ENCODE peak calls at places on chromosomes 1 and 21, in five cellular contexts. Y, X, J, M and G are unnamed samples.

GRCh38 chr1:182726941-182727340 is 42.6 kb upstream of the RGS8 start:
- DNase-seq in J (no peak), Y (no peak), X (no peak), M (no peak), G (no peak)

GRCh38 chr1:200620273-200621131 is at the start of gene KIF14:
- DNase-seq in M (peak; percentile 89), Y (peak; percentile 89), X (peak; percentile 97), J (peak; percentile 91), G (peak; percentile 93)

GRCh38 chr21:46116189-46116845 is 18.4 kb downstream of the COL6A2 start:
- DNase-seq in M (peak; percentile 39), X (no peak), Y (no peak), J (no peak), G (peak; percentile 2)

GRCh38 chr1:203359010-203359571 is 8.2 kb upstream of the FMOD start:
- DNase-seq in Y (no peak), M (no peak), J (no peak), X (no peak), G (no peak)

GRCh38 chr1:79785964-79786363 is 779.4 kb upstream of the ADGRL4 start:
- DNase-seq in Y (no peak), X (no peak), J (no peak), M (no peak), G (no peak)

GRCh38 chr1:61318319-61319125 is 236.2 kb downstream of the NFIA start:
- DNase-seq in J (no peak), M (no peak), Y (peak; percentile 55), X (peak; percentile 92), G (peak; percentile 29)

GRCh38 chr1:54810144-54810942 is 9.2 kb upstream of the TTC22 start:
- DNase-seq in Y (no peak), X (peak; percentile 74), J (peak; percentile 64), M (no peak), G (peak; percentile 85)

GRCh38 chr1:86067626-86068025 is 88.9 kb downstream of the COL24A1 start:
- DNase-seq in X (no peak), M (no peak), J (no peak), Y (no peak), G (no peak)

GRCh38 chr1:86345053-86345452 is 51.1 kb downstream of the ODF2L start:
- DNase-seq in J (no peak), X (no peak), Y (no peak), M (no peak), G (no peak)

GRCh38 chr1:85366391-85366790 is 90.0 kb upstream of the BCL10 start:
- DNase-seq in J (no peak), X (no peak), M (no peak), Y (peak; percentile 53), G (no peak)

GRCh38 chr1:62784509-62785365 is 805 bp downstream of the ATG4C start:
- DNase-seq in Y (no peak), J (no peak), M (no peak), X (no peak), G (no peak)

GRCh38 chr1:31181515-31182343 is 58.0 kb downstream of the NKAIN1 start:
- DNase-seq in X (peak; percentile 61), J (peak; percentile 20), Y (peak; percentile 14), M (peak; percentile 64), G (peak; percentile 26)

GRCh38 chr1:152188673-152189591 is 29.9 kb upstream of the RPTN start:
- DNase-seq in X (no peak), M (peak; percentile 83), J (peak; percentile 86), Y (peak; percentile 40), G (peak; percentile 6)

GRCh38 chr1:6628971-6629479 is 4.4 kb downstream of the THAP3 start:
- DNase-seq in M (no peak), J (no peak), Y (no peak), X (no peak), G (no peak)

GRCh38 chr1:90748668-90749067 is 31.6 kb upstream of the BARHL2 start:
- DNase-seq in Y (no peak), J (no peak), X (no peak), M (no peak), G (no peak)

GRCh38 chr1:244041475-244042100 is 9.5 kb upstream of the ZBTB18 start:
- DNase-seq in J (no peak), M (no peak), X (no peak), Y (no peak), G (no peak)

GRCh38 chr21:14383596-14384210 is 757 bp upstream of the HSPA13 start:
- DNase-seq in X (no peak), Y (peak; percentile 2), M (no peak), J (no peak), G (no peak)

GRCh38 chr1:224387943-224388342 is 31.3 kb downstream of the CNIH4 start:
- DNase-seq in X (no peak), M (no peak), Y (no peak), J (no peak), G (no peak)

GRCh38 chr1:208909011-208909410 is 664.8 kb upstream of the PLXNA2 start:
- DNase-seq in J (no peak), Y (no peak), M (no peak), X (no peak), G (no peak)

GRCh38 chr1:155977607-155978324 is 581 bp downstream of the ARHGEF2 start:
- DNase-seq in J (peak; percentile 37), Y (no peak), M (no peak), X (peak; percentile 55), G (peak; percentile 59)

GRCh38 chr1:12184008-12184681 is 17.4 kb downstream of the TNFRSF1B start:
- DNase-seq in J (no peak), M (peak; percentile 67), X (peak; percentile 69), Y (peak; percentile 71), G (peak; percentile 41)

DNA sequence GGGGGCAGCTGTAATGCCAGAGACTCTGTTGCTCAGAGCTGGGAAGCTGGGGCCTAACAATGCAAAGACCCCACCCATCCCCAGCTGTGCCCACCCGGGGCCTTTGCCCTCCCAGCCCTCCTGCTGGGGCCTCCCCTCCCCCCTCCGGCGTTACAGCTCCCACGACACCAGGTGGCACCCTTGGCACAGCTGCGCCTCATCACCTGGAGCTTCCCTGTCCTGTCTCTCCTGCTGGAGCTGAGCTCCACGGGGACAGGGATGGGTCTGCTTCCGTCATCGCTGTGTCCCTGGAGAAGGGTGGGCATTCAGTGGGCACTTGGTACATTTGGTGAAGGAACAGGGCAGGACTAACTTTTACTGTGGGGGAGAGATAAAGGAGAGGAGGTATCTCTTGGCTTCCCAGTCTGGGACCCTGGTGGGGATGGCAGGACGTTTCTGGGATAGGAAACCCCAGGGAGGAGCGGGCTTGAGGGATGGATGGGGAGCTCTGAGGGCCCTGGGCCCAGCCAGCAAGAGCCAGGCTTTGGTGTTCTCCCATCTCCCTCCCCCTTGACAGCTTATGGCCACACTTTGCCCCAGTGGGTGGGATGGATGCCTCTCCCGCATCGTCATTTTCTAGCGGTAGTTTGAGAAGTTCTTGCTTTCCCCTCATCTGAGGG is 453.2 kb downstream of the PTPRU start:
- DNase-seq in Y (no peak), X (no peak), J (no peak), M (no peak), G (no peak)
- TF ChIP-seq CTCF in Y (no peak), X (no peak), J (no peak), M (no peak), G (no peak)

DNA sequence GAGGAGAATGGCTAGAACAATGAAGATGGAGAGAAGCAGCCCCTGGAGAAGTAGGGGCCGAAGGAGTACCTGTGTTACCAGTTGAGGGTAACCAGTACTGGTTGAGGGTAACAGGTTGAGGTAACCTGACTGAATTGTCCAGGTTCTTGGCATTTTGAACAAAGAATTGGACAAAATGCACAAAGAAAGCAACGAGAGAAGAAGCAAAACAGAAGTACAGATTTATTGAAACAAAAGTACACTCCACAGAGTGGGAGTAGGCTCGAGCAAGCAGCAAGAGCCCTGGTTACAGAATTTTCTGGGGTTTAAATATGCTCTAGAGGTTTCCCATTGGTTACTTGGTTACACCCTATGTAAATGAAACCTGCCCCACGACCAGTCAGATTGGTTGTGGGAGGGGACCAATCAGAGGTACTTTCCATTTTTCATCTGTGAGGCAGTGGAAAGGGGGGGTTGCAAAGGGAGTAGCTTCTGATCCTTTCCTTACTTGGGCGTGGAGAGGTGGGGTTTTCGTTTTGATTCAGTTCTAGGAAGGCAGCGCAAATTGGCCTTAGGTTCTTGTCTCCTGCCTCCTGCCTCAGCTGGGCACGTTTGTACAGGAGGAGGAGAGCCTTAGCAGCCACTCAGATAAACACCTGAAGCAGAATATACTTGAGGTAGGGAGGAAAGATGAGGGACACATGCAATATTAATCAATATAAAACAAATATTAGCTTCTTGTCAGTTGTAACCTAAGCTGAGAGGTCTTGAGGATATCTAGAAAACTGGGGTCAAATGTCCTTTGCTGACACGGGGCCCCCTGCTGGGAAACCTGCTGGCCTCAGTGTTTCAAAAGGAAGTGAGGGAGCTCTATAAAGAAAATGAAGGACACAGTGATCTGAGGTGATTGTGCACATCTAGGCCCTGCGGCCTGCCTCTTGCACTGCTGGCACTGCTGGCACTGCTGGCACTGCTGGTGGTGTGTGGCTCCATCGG is 14.3 kb upstream of the LSM10 start:
- DNase-seq in Y (no peak), X (peak; percentile 57), J (no peak), M (no peak), G (no peak)
- TF ChIP-seq CTCF in Y (no peak), X (peak; percentile 10), J (no peak), M (no peak), G (no peak)

GRCh38 chr1:112954945-112955677 is 885 bp downstream of the SLC16A1 start:
- DNase-seq in X (peak; percentile 87), M (no peak), J (peak; percentile 51), Y (peak; percentile 49), G (peak; percentile 73)
- TF ChIP-seq CTCF in X (no peak), M (no peak), J (no peak), Y (peak; percentile 3), G (no peak)

DNA sequence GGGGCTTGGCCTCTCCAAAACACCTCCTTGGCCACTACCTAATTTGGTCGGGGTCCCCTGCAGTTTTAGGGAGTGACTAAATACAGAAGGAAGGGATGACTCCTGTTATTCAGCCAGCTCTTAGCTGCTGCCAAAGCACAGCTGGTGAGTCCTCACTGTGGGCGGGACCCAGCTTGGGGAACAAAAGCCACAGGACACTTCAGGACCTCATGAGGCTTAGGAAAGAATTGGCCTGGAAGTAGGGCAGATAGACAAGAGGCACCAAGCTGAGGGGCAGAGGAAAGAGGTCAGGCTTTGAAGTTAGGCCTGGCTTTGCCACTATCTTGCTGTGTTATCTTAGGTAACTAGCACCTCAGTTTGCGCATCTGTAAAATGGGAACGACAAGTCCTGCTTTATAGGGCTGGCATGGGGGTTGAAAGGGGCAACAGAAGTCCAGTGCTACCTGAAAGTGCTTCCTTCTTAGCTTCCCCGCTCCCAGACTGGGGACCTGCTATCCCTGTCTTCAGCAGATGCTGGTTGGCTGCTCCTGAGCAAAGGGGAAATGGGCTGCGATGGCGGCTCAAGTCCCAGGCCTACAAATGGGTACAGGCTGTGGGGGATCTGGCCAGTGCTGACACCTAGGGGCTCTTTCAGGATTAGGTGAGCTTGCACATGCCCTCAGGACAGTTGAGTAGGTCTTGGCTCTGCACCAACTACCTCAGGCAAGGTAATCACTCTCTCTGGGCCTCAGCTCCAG is 15.7 kb downstream of the IFI6 start:
- DNase-seq in X (no peak), M (no peak), J (no peak), Y (peak; percentile 80), G (no peak)
- TF ChIP-seq CTCF in X (no peak), M (no peak), J (no peak), Y (no peak), G (no peak)

DNA sequence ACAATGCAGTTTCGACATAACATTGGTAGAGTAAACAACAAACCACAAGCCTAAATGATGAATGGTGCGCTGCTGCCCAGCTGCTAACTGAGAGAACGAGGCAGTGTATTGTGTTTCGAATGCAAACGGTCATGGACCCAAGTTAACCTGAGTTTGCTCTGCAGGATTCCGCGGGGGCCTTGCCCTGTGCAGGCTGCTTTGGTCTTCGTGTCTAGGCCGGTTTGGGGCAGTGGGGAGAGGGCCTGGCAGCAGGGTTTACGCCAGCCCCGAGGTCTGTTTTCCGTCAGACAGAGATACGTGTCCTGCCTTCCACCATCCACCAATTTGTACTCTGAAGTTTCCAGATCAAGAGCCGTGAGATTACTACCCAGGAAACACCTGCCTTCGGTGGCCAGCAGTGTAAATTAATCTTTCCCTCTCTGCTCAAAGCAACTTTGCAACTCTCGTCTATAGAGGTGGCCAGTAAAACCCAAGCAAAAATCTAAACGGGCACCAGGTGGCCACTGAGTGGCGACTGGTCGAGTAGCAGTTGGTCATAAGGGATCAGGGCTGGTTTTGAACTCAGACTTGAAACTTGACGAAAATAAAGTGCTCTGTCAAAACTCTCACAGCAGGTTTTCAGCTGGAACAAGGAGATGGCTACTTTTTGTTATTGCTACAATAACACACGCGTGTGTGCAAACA is 6.3 kb upstream of the PRDM15 start:
- DNase-seq in Y (no peak), M (no peak), J (no peak), X (peak; percentile 20), G (no peak)
- TF ChIP-seq CTCF in Y (no peak), M (no peak), J (no peak), X (no peak), G (no peak)